ENCODE peak calls at places on chromosomes 6 and 20, in five cellular contexts. J is NT2/D1, H is endothelial cell of umbilical vein, Z is IMR-90, D is K562. W is an unnamed sample.

GRCh38 chr6:13624871-13625288 is 9.7 kb downstream of the NOL7 start:
- DNase-seq in D (peak; percentile 72), H (peak; percentile 40), Z (peak; percentile 44), J (peak; percentile 44), W (no peak)

GRCh38 chr6:92577077-92577719 is 842.2 kb downstream of the EPHA7 start:
- DNase-seq in H (peak; percentile 13), J (peak; percentile 42), D (no peak), Z (peak; percentile 50), W (no peak)

GRCh38 chr6:113732384-113732966 is 124.7 kb upstream of the MARCKS start:
- DNase-seq in Z (peak; percentile 14), J (no peak), H (peak; percentile 30), D (no peak), W (no peak)

GRCh38 chr6:90082847-90083246 is 188.6 kb downstream of the GJA10 start:
- DNase-seq in J (no peak), D (no peak), H (no peak), Z (no peak), W (no peak)

GRCh38 chr6:19180348-19181073 is 656.7 kb upstream of the ID4 start:
- DNase-seq in Z (no peak), D (no peak), H (no peak), J (no peak), W (no peak)

GRCh38 chr20:14333734-14334133 is 3.7 kb downstream of the FLRT3 start:
- DNase-seq in D (no peak), H (no peak), Z (no peak), J (no peak), W (no peak)

GRCh38 chr6:1326535-1327121 is 14.7 kb downstream of the FOXQ1 start:
- DNase-seq in D (no peak), Z (peak; percentile 67), H (no peak), J (no peak), W (no peak)

GRCh38 chr6:128284128-128284527 is 236.3 kb downstream of the PTPRK start:
- DNase-seq in J (no peak), Z (no peak), H (no peak), D (no peak), W (no peak)

GRCh38 chr20:32114305-32114960 is 4.9 kb downstream of the TM9SF4 start:
- DNase-seq in Z (no peak), J (no peak), H (no peak), D (no peak), W (no peak)

GRCh38 chr6:108343894-108344293 is 49.0 kb downstream of the AFG1L start:
- DNase-seq in J (no peak), H (no peak), D (no peak), Z (no peak), W (no peak)

GRCh38 chr20:51567622-51568021 is 25.1 kb upstream of the NFATC2 start:
- DNase-seq in J (no peak), D (no peak), Z (no peak), H (no peak), W (no peak)

GRCh38 chr6:25266425-25267135 is 12.6 kb upstream of the CARMIL1 start:
- DNase-seq in J (no peak), D (no peak), Z (no peak), H (no peak), W (no peak)

GRCh38 chr20:15928946-15929345 is 644.3 kb downstream of the KIF16B start:
- DNase-seq in H (no peak), J (no peak), Z (no peak), D (no peak), W (no peak)

DNA sequence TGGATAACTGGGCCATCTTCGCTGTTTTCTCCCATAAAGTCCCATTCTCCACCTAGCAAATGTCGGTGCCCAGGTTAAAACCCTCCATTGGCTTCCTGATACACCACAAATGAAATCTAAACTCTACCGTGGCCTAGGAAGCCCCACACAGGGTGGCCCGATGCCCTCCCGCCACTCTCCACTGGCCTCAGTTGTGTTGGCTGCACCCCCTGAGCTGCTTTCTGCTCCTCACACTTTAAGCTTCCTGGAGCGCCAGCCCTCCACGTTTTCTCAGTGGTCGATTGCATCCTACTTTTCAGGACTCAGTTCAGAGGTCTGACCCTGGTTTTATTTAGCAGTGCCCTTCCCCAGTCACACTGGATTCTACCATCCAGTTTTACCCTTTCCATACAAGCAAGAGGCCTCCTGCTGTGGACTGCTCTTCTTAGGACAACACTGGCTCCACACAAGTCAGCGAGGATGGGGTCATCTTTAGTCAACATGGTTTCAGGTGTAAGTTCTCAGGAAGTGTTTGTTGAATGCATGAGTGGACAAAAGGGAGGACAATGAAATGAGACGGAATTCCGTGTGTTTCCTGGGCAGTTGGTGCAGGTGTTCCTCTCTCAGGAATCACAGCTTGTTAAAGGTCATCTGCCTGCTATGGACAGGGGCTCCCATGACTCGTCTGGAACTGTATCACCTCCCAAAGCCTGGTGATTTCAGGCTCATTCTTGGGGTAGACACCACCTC is 124.1 kb downstream of the SULF2 start:
- DNase-seq in D (no peak), H (no peak), J (no peak), Z (no peak), W (no peak)
- H3K36me3 ChIP-seq in D (no peaks in the 10 kb centered on the region), H (no peaks in the 10 kb centered on the region), J (peaks cover 92% of the 10 kb centered on the region), Z (peaks cover 15% of the 10 kb centered on the region), W (no peaks in the 10 kb centered on the region)

GRCh38 chr6:52577778-52578473 is 1.1 kb upstream of the TRAM2 start:
- DNase-seq in H (no peak), J (no peak), Z (no peak), D (no peak), W (no peak)
- H3K9ac ChIP-seq in H (peak overlapping the region; percentile 65), J (peak overlapping the region; percentile 86), Z (peak overlapping the region; percentile 96), D (peak overlapping the region; percentile 93), W (peak overlapping the region; percentile 93)

GRCh38 chr6:32973934-32974333 is 5.5 kb downstream of the BRD2 start:
- DNase-seq in H (peak; percentile 56), J (no peak), Z (peak; percentile 66), D (peak; percentile 65), W (no peak)

GRCh38 chr6:32972353-32973143 is 4.2 kb downstream of the BRD2 start:
- DNase-seq in Z (no peak), H (no peak), D (no peak), J (no peak), W (no peak)

GRCh38 chr6:32971581-32972352 is 3.4 kb downstream of the BRD2 start:
- DNase-seq in Z (peak; percentile 100), H (peak; percentile 100), J (peak; percentile 95), D (peak; percentile 98), W (peak; percentile 100)

GRCh38 chr6:32974541-32975308 is 6.3 kb downstream of the BRD2 start:
- DNase-seq in D (no peak), H (no peak), J (no peak), Z (no peak), W (no peak)

DNA sequence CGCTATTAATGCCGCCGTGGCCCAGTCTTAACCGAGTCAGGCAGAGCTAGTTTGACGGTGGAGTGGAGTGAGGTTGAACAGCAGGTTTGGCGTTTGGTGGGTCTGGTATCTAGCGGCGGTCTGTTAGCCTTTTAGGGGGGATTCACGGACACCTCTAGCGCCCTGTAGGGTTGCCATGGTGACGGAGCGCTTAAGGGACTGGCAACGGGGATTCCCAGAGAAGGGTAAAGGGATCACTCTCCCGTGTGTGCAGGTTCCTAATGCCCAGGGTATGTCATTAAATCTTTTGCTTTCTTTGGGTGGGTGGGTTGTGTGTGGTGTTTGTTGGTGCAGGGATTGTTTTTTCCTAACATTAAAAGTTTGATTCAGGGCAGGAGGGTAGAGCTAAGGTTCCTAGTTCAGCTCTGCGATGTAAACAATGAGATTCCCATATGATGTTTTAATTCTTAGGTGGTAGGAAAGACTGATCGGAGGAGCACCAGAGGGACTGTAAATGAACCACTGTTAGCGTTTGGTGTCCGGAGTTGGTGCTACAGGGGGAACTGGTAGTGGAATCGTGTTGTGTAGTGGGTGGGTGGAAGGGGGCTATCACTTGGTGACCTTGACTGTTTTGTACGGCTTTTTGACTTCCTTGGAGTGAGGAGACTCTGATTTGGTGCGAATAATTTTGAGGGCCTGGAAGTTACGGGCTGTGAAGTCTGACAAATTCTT is 4.9 kb downstream of the BRD2 start:
- DNase-seq in Z (peak; percentile 40), J (no peak), H (peak; percentile 40), D (no peak), W (no peak)
- H3K36me3 ChIP-seq in Z (peaks cover 47% of the 10 kb centered on the region), J (peaks cover 74% of the 10 kb centered on the region), H (peaks cover 36% of the 10 kb centered on the region), D (peaks cover 68% of the 10 kb centered on the region), W (peaks cover 61% of the 10 kb centered on the region)

DNA sequence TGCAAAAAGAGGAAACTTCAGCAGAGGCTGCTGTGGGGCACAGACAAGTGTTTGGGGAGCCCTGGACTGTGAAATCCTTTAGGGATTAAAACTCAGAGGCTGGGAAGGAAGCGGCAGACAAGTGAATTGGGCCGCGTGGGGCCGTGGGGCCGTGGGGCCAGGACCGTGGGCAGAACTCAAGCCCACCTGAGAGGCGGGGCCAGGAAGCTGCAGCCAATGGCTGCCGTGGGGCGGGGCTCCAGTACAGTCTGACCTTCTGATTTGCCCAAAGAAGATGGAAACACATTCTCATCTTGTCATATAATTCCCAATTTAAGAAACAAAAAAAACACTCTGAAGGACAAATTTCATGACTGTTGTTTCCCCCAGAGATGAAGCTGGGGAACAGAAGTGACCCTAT is 55.4 kb downstream of the ANKRD60 start:
- DNase-seq in Z (no peak), J (no peak), D (peak; percentile 70), H (no peak), W (no peak)
- H3K9ac ChIP-seq in Z (no peak overlapping the region), J (no peak overlapping the region), D (no peak overlapping the region), H (no peak overlapping the region), W (no peak overlapping the region)

GRCh38 chr20:35720165-35721123 is 21.2 kb downstream of the ROMO1 start:
- DNase-seq in D (no peak), H (no peak), Z (no peak), J (no peak), W (no peak)

GRCh38 chr20:35719717-35720116 is 20.5 kb downstream of the ROMO1 start:
- DNase-seq in D (no peak), H (no peak), J (no peak), Z (no peak), W (no peak)

GRCh38 chr20:35721621-35722020 is 20.4 kb downstream of the RBM39 start:
- DNase-seq in D (no peak), H (no peak), Z (no peak), J (no peak), W (no peak)

GRCh38 chr20:35721219-35721618 is 20.8 kb downstream of the RBM39 start:
- DNase-seq in Z (no peak), J (no peak), D (no peak), H (no peak), W (no peak)

DNA sequence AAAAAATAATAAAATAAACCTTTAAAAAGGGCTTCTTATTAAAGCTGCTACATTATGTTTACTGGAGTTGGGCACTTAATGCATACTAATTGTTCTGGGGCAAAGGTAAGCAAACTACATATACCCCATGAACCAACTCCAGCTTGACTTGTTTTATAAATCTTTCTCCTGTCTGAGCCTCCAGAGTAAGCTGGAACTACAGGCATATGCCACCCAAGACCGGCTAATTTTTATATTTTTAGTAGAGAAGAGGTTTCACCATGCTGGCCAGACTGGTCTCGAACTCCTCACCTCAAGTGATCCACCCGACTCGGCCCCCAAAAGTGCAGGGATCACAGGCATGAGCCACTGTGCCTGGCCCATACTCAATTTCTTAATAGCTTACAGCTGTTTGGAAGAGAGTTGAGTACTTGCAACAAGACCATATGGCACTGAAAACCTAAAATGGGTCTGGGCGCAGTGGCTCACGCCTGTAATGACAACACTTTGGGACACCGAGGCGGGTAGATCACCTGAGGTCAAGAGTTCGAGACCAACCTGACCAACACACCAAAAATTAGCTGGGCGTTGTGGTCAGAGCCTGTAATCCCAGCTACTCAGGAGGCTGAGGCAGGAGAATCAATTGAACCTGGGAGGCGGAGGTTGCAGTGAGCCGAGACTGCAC is 19.9 kb downstream of the ROMO1 start:
- DNase-seq in J (no peak), Z (no peak), D (no peak), H (no peak), W (no peak)
- H3K36me3 ChIP-seq in J (peaks cover 93% of the 10 kb centered on the region), Z (peaks cover 82% of the 10 kb centered on the region), D (peaks cover 98% of the 10 kb centered on the region), H (peaks cover 60% of the 10 kb centered on the region), W (peaks cover 98% of the 10 kb centered on the region)